ENCODE peak calls at places on chromosomes 4 and X, in ten cellular contexts. One of them, this sample, is unnamed.
A peak's percentile ranks its signal among the peaks of the same experiment; 100 is the strongest.

GRCh38 chrX:35733879-35734278 is 64.3 kb upstream of the MAGEB16 start:
- DNase-seq in stimulated activated naive CD8-positive, alpha-beta T cell treated with anti-CD3 and anti-CD28 coated beads, Interleukin-15, Interleukin-2, amounts not matched to agents 100 U/mL and 50 U/mL, for 24 hours: no peak
- DNase-seq in SW480: no peak
- DNase-seq in GM13977: no peak
- DNase-seq in AG08396: no peak
- DNase-seq in fibroblast of villous mesenchyme: no peak
- DNase-seq in glutamatergic neuron: no peak
- DNase-seq in kidney epithelial cell: no peak
- DNase-seq in NAMALWA: no peak
- DNase-seq in Kasumi-1: no peak
- DNase-seq in this sample: no peak

GRCh38 chrX:94057385-94057784 is 383.4 kb downstream of the FAM133A start:
- DNase-seq in SW480: no peak
- DNase-seq in Kasumi-1: no peak
- DNase-seq in NAMALWA: no peak
- DNase-seq in AG08396: no peak
- DNase-seq in stimulated activated naive CD8-positive, alpha-beta T cell treated with anti-CD3 and anti-CD28 coated beads, Interleukin-15, Interleukin-2, amounts not matched to agents 100 U/mL and 50 U/mL, for 24 hours: no peak
- DNase-seq in fibroblast of villous mesenchyme: peak; percentile 12
- DNase-seq in glutamatergic neuron: no peak
- DNase-seq in GM13977: no peak
- DNase-seq in kidney epithelial cell: no peak
- DNase-seq in this sample: peak; percentile 5

GRCh38 chr4:80610845-80611244 is 275.3 kb downstream of the CFAP299 start:
- DNase-seq in NAMALWA: peak; percentile 96
- DNase-seq in GM13977: peak; percentile 9
- DNase-seq in Kasumi-1: no peak
- DNase-seq in glutamatergic neuron: no peak
- DNase-seq in fibroblast of villous mesenchyme: no peak
- DNase-seq in SW480: peak; percentile 63
- DNase-seq in kidney epithelial cell: peak; percentile 67
- DNase-seq in stimulated activated naive CD8-positive, alpha-beta T cell treated with anti-CD3 and anti-CD28 coated beads, Interleukin-15, Interleukin-2, amounts not matched to agents 100 U/mL and 50 U/mL, for 24 hours: peak; percentile 6
- DNase-seq in AG08396: peak; percentile 5
- DNase-seq in this sample: no peak

GRCh38 chrX:68934421-68934820 is 105.6 kb downstream of the EFNB1 start:
- DNase-seq in fibroblast of villous mesenchyme: no peak
- DNase-seq in kidney epithelial cell: no peak
- DNase-seq in stimulated activated naive CD8-positive, alpha-beta T cell treated with anti-CD3 and anti-CD28 coated beads, Interleukin-15, Interleukin-2, amounts not matched to agents 100 U/mL and 50 U/mL, for 24 hours: no peak
- DNase-seq in SW480: no peak
- DNase-seq in GM13977: no peak
- DNase-seq in Kasumi-1: no peak
- DNase-seq in NAMALWA: no peak
- DNase-seq in AG08396: no peak
- DNase-seq in glutamatergic neuron: no peak
- DNase-seq in this sample: no peak

GRCh38 chr4:151407466-151408379 is 1.3 kb upstream of the FHIP1A start:
- DNase-seq in GM13977: peak; percentile 73
- DNase-seq in kidney epithelial cell: no peak
- DNase-seq in fibroblast of villous mesenchyme: no peak
- DNase-seq in glutamatergic neuron: no peak
- DNase-seq in AG08396: no peak
- DNase-seq in Kasumi-1: peak; percentile 41
- DNase-seq in NAMALWA: no peak
- DNase-seq in stimulated activated naive CD8-positive, alpha-beta T cell treated with anti-CD3 and anti-CD28 coated beads, Interleukin-15, Interleukin-2, amounts not matched to agents 100 U/mL and 50 U/mL, for 24 hours: peak; percentile 52
- DNase-seq in SW480: peak; percentile 13
- DNase-seq in this sample: no peak

GRCh38 chrX:155028192-155028591 is 1.5 kb downstream of the FUNDC2 start:
- DNase-seq in kidney epithelial cell: no peak
- DNase-seq in AG08396: no peak
- DNase-seq in Kasumi-1: peak; percentile 3
- DNase-seq in fibroblast of villous mesenchyme: no peak
- DNase-seq in stimulated activated naive CD8-positive, alpha-beta T cell treated with anti-CD3 and anti-CD28 coated beads, Interleukin-15, Interleukin-2, amounts not matched to agents 100 U/mL and 50 U/mL, for 24 hours: no peak
- DNase-seq in SW480: no peak
- DNase-seq in GM13977: no peak
- DNase-seq in glutamatergic neuron: no peak
- DNase-seq in NAMALWA: peak; percentile 54
- DNase-seq in this sample: no peak

GRCh38 chr4:114040319-114041116 is 61.1 kb upstream of the ARSJ start:
- DNase-seq in AG08396: peak; percentile 5
- DNase-seq in NAMALWA: no peak
- DNase-seq in SW480: no peak
- DNase-seq in fibroblast of villous mesenchyme: peak; percentile 64
- DNase-seq in GM13977: no peak
- DNase-seq in kidney epithelial cell: peak; percentile 5
- DNase-seq in glutamatergic neuron: no peak
- DNase-seq in Kasumi-1: no peak
- DNase-seq in stimulated activated naive CD8-positive, alpha-beta T cell treated with anti-CD3 and anti-CD28 coated beads, Interleukin-15, Interleukin-2, amounts not matched to agents 100 U/mL and 50 U/mL, for 24 hours: no peak
- DNase-seq in this sample: no peak

GRCh38 chrX:55161581-55161980 is 58.6 kb upstream of the PAGE5 start:
- DNase-seq in GM13977: no peak
- DNase-seq in fibroblast of villous mesenchyme: no peak
- DNase-seq in kidney epithelial cell: no peak
- DNase-seq in Kasumi-1: no peak
- DNase-seq in stimulated activated naive CD8-positive, alpha-beta T cell treated with anti-CD3 and anti-CD28 coated beads, Interleukin-15, Interleukin-2, amounts not matched to agents 100 U/mL and 50 U/mL, for 24 hours: peak; percentile 3
- DNase-seq in AG08396: peak; percentile 10
- DNase-seq in glutamatergic neuron: no peak
- DNase-seq in SW480: no peak
- DNase-seq in NAMALWA: peak; percentile 0
- DNase-seq in this sample: no peak

GRCh38 chrX:1481636-1482529 is 29.2 kb upstream of the ASMTL start:
- DNase-seq in AG08396: peak; percentile 57
- DNase-seq in fibroblast of villous mesenchyme: peak; percentile 87
- DNase-seq in SW480: peak; percentile 91
- DNase-seq in kidney epithelial cell: peak; percentile 43
- DNase-seq in glutamatergic neuron: peak; percentile 65
- DNase-seq in GM13977: peak; percentile 72
- DNase-seq in stimulated activated naive CD8-positive, alpha-beta T cell treated with anti-CD3 and anti-CD28 coated beads, Interleukin-15, Interleukin-2, amounts not matched to agents 100 U/mL and 50 U/mL, for 24 hours: peak; percentile 76
- DNase-seq in NAMALWA: peak; percentile 93
- DNase-seq in Kasumi-1: no peak
- DNase-seq in this sample: peak; percentile 2

GRCh38 chr4:38663021-38663800 is 788 bp upstream of the KLF3 start:
- DNase-seq in GM13977: no peak
- DNase-seq in Kasumi-1: peak; percentile 46
- DNase-seq in fibroblast of villous mesenchyme: peak; percentile 29
- DNase-seq in NAMALWA: peak; percentile 40
- DNase-seq in SW480: no peak
- DNase-seq in kidney epithelial cell: no peak
- DNase-seq in AG08396: no peak
- DNase-seq in stimulated activated naive CD8-positive, alpha-beta T cell treated with anti-CD3 and anti-CD28 coated beads, Interleukin-15, Interleukin-2, amounts not matched to agents 100 U/mL and 50 U/mL, for 24 hours: peak; percentile 67
- DNase-seq in glutamatergic neuron: peak; percentile 79
- DNase-seq in this sample: no peak

GRCh38 chr4:6942238-6942800 is 32.7 kb downstream of the TBC1D14 start:
- DNase-seq in AG08396: peak; percentile 91
- DNase-seq in Kasumi-1: peak; percentile 80
- DNase-seq in fibroblast of villous mesenchyme: peak; percentile 99
- DNase-seq in kidney epithelial cell: peak; percentile 89
- DNase-seq in stimulated activated naive CD8-positive, alpha-beta T cell treated with anti-CD3 and anti-CD28 coated beads, Interleukin-15, Interleukin-2, amounts not matched to agents 100 U/mL and 50 U/mL, for 24 hours: peak; percentile 30
- DNase-seq in glutamatergic neuron: no peak
- DNase-seq in GM13977: peak; percentile 63
- DNase-seq in NAMALWA: peak; percentile 56
- DNase-seq in SW480: peak; percentile 79
- DNase-seq in this sample: peak; percentile 63

GRCh38 chr4:38782452-38783108 is at the start of gene TLR10:
- DNase-seq in GM13977: peak; percentile 40
- DNase-seq in Kasumi-1: peak; percentile 80
- DNase-seq in NAMALWA: peak; percentile 95
- DNase-seq in kidney epithelial cell: no peak
- DNase-seq in SW480: peak; percentile 48
- DNase-seq in fibroblast of villous mesenchyme: peak; percentile 45
- DNase-seq in AG08396: peak; percentile 44
- DNase-seq in glutamatergic neuron: no peak
- DNase-seq in stimulated activated naive CD8-positive, alpha-beta T cell treated with anti-CD3 and anti-CD28 coated beads, Interleukin-15, Interleukin-2, amounts not matched to agents 100 U/mL and 50 U/mL, for 24 hours: peak; percentile 39
- DNase-seq in this sample: no peak

GRCh38 chr4:25771672-25772071 is 91.1 kb downstream of the SEL1L3 start:
- DNase-seq in NAMALWA: no peak
- DNase-seq in glutamatergic neuron: no peak
- DNase-seq in Kasumi-1: no peak
- DNase-seq in SW480: no peak
- DNase-seq in fibroblast of villous mesenchyme: no peak
- DNase-seq in GM13977: no peak
- DNase-seq in AG08396: no peak
- DNase-seq in kidney epithelial cell: no peak
- DNase-seq in stimulated activated naive CD8-positive, alpha-beta T cell treated with anti-CD3 and anti-CD28 coated beads, Interleukin-15, Interleukin-2, amounts not matched to agents 100 U/mL and 50 U/mL, for 24 hours: no peak
- DNase-seq in this sample: no peak

GRCh38 chrX:139429913-139430312 is 100.6 kb upstream of the F9 start:
- DNase-seq in glutamatergic neuron: no peak
- DNase-seq in fibroblast of villous mesenchyme: no peak
- DNase-seq in Kasumi-1: no peak
- DNase-seq in kidney epithelial cell: no peak
- DNase-seq in NAMALWA: peak; percentile 0
- DNase-seq in AG08396: no peak
- DNase-seq in SW480: peak; percentile 14
- DNase-seq in GM13977: no peak
- DNase-seq in stimulated activated naive CD8-positive, alpha-beta T cell treated with anti-CD3 and anti-CD28 coated beads, Interleukin-15, Interleukin-2, amounts not matched to agents 100 U/mL and 50 U/mL, for 24 hours: no peak
- DNase-seq in this sample: no peak

GRCh38 chr4:69907151-69907550 is 23.7 kb upstream of the CSN1S1 start:
- DNase-seq in AG08396: no peak
- DNase-seq in stimulated activated naive CD8-positive, alpha-beta T cell treated with anti-CD3 and anti-CD28 coated beads, Interleukin-15, Interleukin-2, amounts not matched to agents 100 U/mL and 50 U/mL, for 24 hours: no peak
- DNase-seq in glutamatergic neuron: no peak
- DNase-seq in fibroblast of villous mesenchyme: no peak
- DNase-seq in SW480: no peak
- DNase-seq in Kasumi-1: no peak
- DNase-seq in NAMALWA: no peak
- DNase-seq in kidney epithelial cell: no peak
- DNase-seq in GM13977: no peak
- DNase-seq in this sample: no peak

GRCh38 chr4:173121044-173121685 is 47.4 kb upstream of the GALNT7 start:
- DNase-seq in SW480: peak; percentile 23
- DNase-seq in kidney epithelial cell: peak; percentile 44
- DNase-seq in glutamatergic neuron: peak; percentile 24
- DNase-seq in fibroblast of villous mesenchyme: peak; percentile 12
- DNase-seq in GM13977: peak; percentile 4
- DNase-seq in AG08396: peak; percentile 12
- DNase-seq in Kasumi-1: peak; percentile 74
- DNase-seq in NAMALWA: peak; percentile 76
- DNase-seq in stimulated activated naive CD8-positive, alpha-beta T cell treated with anti-CD3 and anti-CD28 coated beads, Interleukin-15, Interleukin-2, amounts not matched to agents 100 U/mL and 50 U/mL, for 24 hours: no peak
- DNase-seq in this sample: no peak

GRCh38 chrX:13669246-13669689 is 16.3 kb downstream of the TCEANC start:
- DNase-seq in SW480: peak; percentile 80
- DNase-seq in AG08396: peak; percentile 73
- DNase-seq in fibroblast of villous mesenchyme: peak; percentile 99
- DNase-seq in GM13977: peak; percentile 42
- DNase-seq in NAMALWA: no peak
- DNase-seq in glutamatergic neuron: no peak
- DNase-seq in stimulated activated naive CD8-positive, alpha-beta T cell treated with anti-CD3 and anti-CD28 coated beads, Interleukin-15, Interleukin-2, amounts not matched to agents 100 U/mL and 50 U/mL, for 24 hours: peak; percentile 36
- DNase-seq in Kasumi-1: peak; percentile 15
- DNase-seq in kidney epithelial cell: peak; percentile 96
- DNase-seq in this sample: peak; percentile 83

GRCh38 chr4:5378002-5378401 is 326.7 kb downstream of the STK32B start:
- DNase-seq in glutamatergic neuron: no peak
- DNase-seq in AG08396: no peak
- DNase-seq in Kasumi-1: peak; percentile 1
- DNase-seq in SW480: no peak
- DNase-seq in stimulated activated naive CD8-positive, alpha-beta T cell treated with anti-CD3 and anti-CD28 coated beads, Interleukin-15, Interleukin-2, amounts not matched to agents 100 U/mL and 50 U/mL, for 24 hours: no peak
- DNase-seq in GM13977: no peak
- DNase-seq in NAMALWA: no peak
- DNase-seq in fibroblast of villous mesenchyme: peak; percentile 30
- DNase-seq in kidney epithelial cell: no peak
- DNase-seq in this sample: no peak

GRCh38 chrX:25191403-25191802 is 175.6 kb upstream of the ARX start:
- DNase-seq in SW480: no peak
- DNase-seq in AG08396: no peak
- DNase-seq in glutamatergic neuron: no peak
- DNase-seq in GM13977: no peak
- DNase-seq in fibroblast of villous mesenchyme: no peak
- DNase-seq in stimulated activated naive CD8-positive, alpha-beta T cell treated with anti-CD3 and anti-CD28 coated beads, Interleukin-15, Interleukin-2, amounts not matched to agents 100 U/mL and 50 U/mL, for 24 hours: no peak
- DNase-seq in Kasumi-1: no peak
- DNase-seq in NAMALWA: peak; percentile 0
- DNase-seq in kidney epithelial cell: no peak
- DNase-seq in this sample: no peak

GRCh38 chr4:1192091-1192492 is 19.7 kb upstream of the SPON2 start:
- DNase-seq in kidney epithelial cell: peak; percentile 89
- DNase-seq in stimulated activated naive CD8-positive, alpha-beta T cell treated with anti-CD3 and anti-CD28 coated beads, Interleukin-15, Interleukin-2, amounts not matched to agents 100 U/mL and 50 U/mL, for 24 hours: peak; percentile 2
- DNase-seq in GM13977: no peak
- DNase-seq in Kasumi-1: no peak
- DNase-seq in fibroblast of villous mesenchyme: peak; percentile 99
- DNase-seq in AG08396: peak; percentile 95
- DNase-seq in glutamatergic neuron: no peak
- DNase-seq in SW480: peak; percentile 22
- DNase-seq in NAMALWA: no peak
- DNase-seq in this sample: peak; percentile 64

GRCh38 chr4:4677825-4678522 is 136.1 kb upstream of the STX18 start:
- DNase-seq in GM13977: no peak
- DNase-seq in Kasumi-1: no peak
- DNase-seq in stimulated activated naive CD8-positive, alpha-beta T cell treated with anti-CD3 and anti-CD28 coated beads, Interleukin-15, Interleukin-2, amounts not matched to agents 100 U/mL and 50 U/mL, for 24 hours: no peak
- DNase-seq in SW480: no peak
- DNase-seq in kidney epithelial cell: no peak
- DNase-seq in fibroblast of villous mesenchyme: peak; percentile 81
- DNase-seq in NAMALWA: peak; percentile 18
- DNase-seq in glutamatergic neuron: peak; percentile 61
- DNase-seq in AG08396: peak; percentile 72
- DNase-seq in this sample: no peak

GRCh38 chr4:105548483-105548882 is 3.9 kb upstream of the ARHGEF38 start:
- DNase-seq in AG08396: no peak
- DNase-seq in GM13977: no peak
- DNase-seq in Kasumi-1: no peak
- DNase-seq in kidney epithelial cell: peak; percentile 50
- DNase-seq in SW480: peak; percentile 81
- DNase-seq in NAMALWA: no peak
- DNase-seq in glutamatergic neuron: no peak
- DNase-seq in stimulated activated naive CD8-positive, alpha-beta T cell treated with anti-CD3 and anti-CD28 coated beads, Interleukin-15, Interleukin-2, amounts not matched to agents 100 U/mL and 50 U/mL, for 24 hours: no peak
- DNase-seq in fibroblast of villous mesenchyme: no peak
- DNase-seq in this sample: no peak

GRCh38 chrX:49237060-49237459 is 1.8 kb downstream of the CCDC22 start:
- DNase-seq in kidney epithelial cell: no peak
- DNase-seq in NAMALWA: no peak
- DNase-seq in glutamatergic neuron: no peak
- DNase-seq in stimulated activated naive CD8-positive, alpha-beta T cell treated with anti-CD3 and anti-CD28 coated beads, Interleukin-15, Interleukin-2, amounts not matched to agents 100 U/mL and 50 U/mL, for 24 hours: no peak
- DNase-seq in SW480: no peak
- DNase-seq in fibroblast of villous mesenchyme: no peak
- DNase-seq in Kasumi-1: peak; percentile 73
- DNase-seq in GM13977: no peak
- DNase-seq in AG08396: no peak
- DNase-seq in this sample: no peak

GRCh38 chr4:65367306-65367705 is 303.0 kb downstream of the EPHA5 start:
- DNase-seq in stimulated activated naive CD8-positive, alpha-beta T cell treated with anti-CD3 and anti-CD28 coated beads, Interleukin-15, Interleukin-2, amounts not matched to agents 100 U/mL and 50 U/mL, for 24 hours: no peak
- DNase-seq in GM13977: no peak
- DNase-seq in glutamatergic neuron: no peak
- DNase-seq in kidney epithelial cell: no peak
- DNase-seq in Kasumi-1: no peak
- DNase-seq in AG08396: no peak
- DNase-seq in SW480: no peak
- DNase-seq in fibroblast of villous mesenchyme: no peak
- DNase-seq in NAMALWA: no peak
- DNase-seq in this sample: no peak

GRCh38 chr4:175238827-175239517 is 320.8 kb downstream of the ADAM29 start:
- DNase-seq in Kasumi-1: peak; percentile 3
- DNase-seq in stimulated activated naive CD8-positive, alpha-beta T cell treated with anti-CD3 and anti-CD28 coated beads, Interleukin-15, Interleukin-2, amounts not matched to agents 100 U/mL and 50 U/mL, for 24 hours: no peak
- DNase-seq in glutamatergic neuron: no peak
- DNase-seq in AG08396: no peak
- DNase-seq in fibroblast of villous mesenchyme: peak; percentile 1
- DNase-seq in GM13977: no peak
- DNase-seq in kidney epithelial cell: no peak
- DNase-seq in NAMALWA: no peak
- DNase-seq in SW480: no peak
- DNase-seq in this sample: no peak

GRCh38 chrX:24260827-24261550 is 52.9 kb downstream of the SUPT20HL2 start:
- DNase-seq in GM13977: no peak
- DNase-seq in NAMALWA: no peak
- DNase-seq in Kasumi-1: peak; percentile 82
- DNase-seq in stimulated activated naive CD8-positive, alpha-beta T cell treated with anti-CD3 and anti-CD28 coated beads, Interleukin-15, Interleukin-2, amounts not matched to agents 100 U/mL and 50 U/mL, for 24 hours: peak; percentile 32
- DNase-seq in SW480: no peak
- DNase-seq in fibroblast of villous mesenchyme: peak; percentile 73
- DNase-seq in glutamatergic neuron: no peak
- DNase-seq in AG08396: no peak
- DNase-seq in kidney epithelial cell: no peak
- DNase-seq in this sample: no peak